ENCODE peak calls at places on chromosomes 3 and 15, in six cellular contexts. One of them, this sample, is unnamed.

GRCh38 chr3:177538743-177539730 is 341.8 kb upstream of the TBL1XR1 start:
- DNase-seq in MM.1S: peak
- DNase-seq in endothelial cell of umbilical vein: peak
- DNase-seq in GM23248: no peak
- DNase-seq in neural progenitor cell: no peak
- DNase-seq in hepatocyte: no peak
- DNase-seq in this sample: peak

GRCh38 chr15:89457086-89457485 is 39.3 kb downstream of the RHCG start:
- DNase-seq in GM23248: peak
- DNase-seq in MM.1S: peak
- DNase-seq in neural progenitor cell: peak
- DNase-seq in endothelial cell of umbilical vein: no peak
- DNase-seq in hepatocyte: no peak
- DNase-seq in this sample: peak

GRCh38 chr15:31304736-31305365 is 21.8 kb upstream of the KLF13 start:
- DNase-seq in hepatocyte: no peak
- DNase-seq in GM23248: peak
- DNase-seq in MM.1S: no peak
- DNase-seq in endothelial cell of umbilical vein: no peak
- DNase-seq in neural progenitor cell: no peak
- DNase-seq in this sample: peak

GRCh38 chr15:68691667-68692066 is 112.9 kb downstream of the CORO2B start:
- DNase-seq in neural progenitor cell: no peak
- DNase-seq in endothelial cell of umbilical vein: no peak
- DNase-seq in hepatocyte: peak
- DNase-seq in MM.1S: no peak
- DNase-seq in GM23248: no peak
- DNase-seq in this sample: peak

GRCh38 chr3:186609247-186609868 is 3.5 kb upstream of the AHSG start:
- DNase-seq in hepatocyte: no peak
- DNase-seq in endothelial cell of umbilical vein: no peak
- DNase-seq in MM.1S: peak
- DNase-seq in GM23248: peak
- DNase-seq in neural progenitor cell: no peak
- DNase-seq in this sample: no peak

GRCh38 chr3:195896361-195897080 is 11.8 kb downstream of the TNK2 start:
- DNase-seq in hepatocyte: peak
- DNase-seq in GM23248: peak
- DNase-seq in neural progenitor cell: peak
- DNase-seq in MM.1S: no peak
- DNase-seq in endothelial cell of umbilical vein: peak
- DNase-seq in this sample: peak

GRCh38 chr3:73559730-73560129 is 65.0 kb downstream of the PDZRN3 start:
- DNase-seq in hepatocyte: no peak
- DNase-seq in neural progenitor cell: no peak
- DNase-seq in GM23248: no peak
- DNase-seq in endothelial cell of umbilical vein: no peak
- DNase-seq in MM.1S: no peak
- DNase-seq in this sample: peak

GRCh38 chr3:105906834-105907233 is 38.0 kb upstream of the CBLB start:
- DNase-seq in MM.1S: no peak
- DNase-seq in neural progenitor cell: no peak
- DNase-seq in GM23248: peak
- DNase-seq in endothelial cell of umbilical vein: peak
- DNase-seq in hepatocyte: no peak
- DNase-seq in this sample: peak

GRCh38 chr3:15276028-15276717 is 56.2 kb downstream of the SH3BP5 start:
- DNase-seq in GM23248: peak
- DNase-seq in neural progenitor cell: no peak
- DNase-seq in MM.1S: no peak
- DNase-seq in hepatocyte: no peak
- DNase-seq in endothelial cell of umbilical vein: no peak
- DNase-seq in this sample: no peak

GRCh38 chr15:66703540-66703941 is 1.5 kb downstream of the SMAD6 start:
- DNase-seq in neural progenitor cell: peak
- DNase-seq in GM23248: peak
- DNase-seq in endothelial cell of umbilical vein: no peak
- DNase-seq in MM.1S: peak
- DNase-seq in hepatocyte: peak
- DNase-seq in this sample: peak

GRCh38 chr15:55108858-55109518 is 87.8 kb downstream of the RSL24D1 start:
- DNase-seq in MM.1S: peak
- DNase-seq in hepatocyte: peak
- DNase-seq in GM23248: peak
- DNase-seq in endothelial cell of umbilical vein: peak
- DNase-seq in neural progenitor cell: peak
- DNase-seq in this sample: peak

GRCh38 chr15:89085289-89085906 is 2.9 kb upstream of the ABHD2 start:
- DNase-seq in endothelial cell of umbilical vein: no peak
- DNase-seq in GM23248: no peak
- DNase-seq in hepatocyte: no peak
- DNase-seq in neural progenitor cell: no peak
- DNase-seq in MM.1S: no peak
- DNase-seq in this sample: no peak

GRCh38 chr3:14549256-14549931 is 9.3 kb upstream of the GRIP2 start:
- DNase-seq in endothelial cell of umbilical vein: no peak
- DNase-seq in MM.1S: peak
- DNase-seq in hepatocyte: no peak
- DNase-seq in GM23248: peak
- DNase-seq in neural progenitor cell: no peak
- DNase-seq in this sample: peak

GRCh38 chr15:74011610-74012009 is 17.1 kb downstream of the PML start:
- DNase-seq in endothelial cell of umbilical vein: peak
- DNase-seq in neural progenitor cell: no peak
- DNase-seq in GM23248: peak
- DNase-seq in MM.1S: no peak
- DNase-seq in hepatocyte: no peak
- DNase-seq in this sample: peak

GRCh38 chr3:195241592-195242355 is 29.2 kb downstream of the XXYLT1 start:
- DNase-seq in GM23248: peak
- DNase-seq in hepatocyte: no peak
- DNase-seq in endothelial cell of umbilical vein: no peak
- DNase-seq in MM.1S: no peak
- DNase-seq in neural progenitor cell: no peak
- DNase-seq in this sample: no peak

GRCh38 chr15:92663250-92663951 is 7.8 kb upstream of the FAM174B start:
- DNase-seq in hepatocyte: no peak
- DNase-seq in MM.1S: no peak
- DNase-seq in endothelial cell of umbilical vein: no peak
- DNase-seq in neural progenitor cell: no peak
- DNase-seq in GM23248: no peak
- DNase-seq in this sample: no peak

GRCh38 chr3:191958980-191959671 is 498.2 kb downstream of the PYDC2 start:
- DNase-seq in endothelial cell of umbilical vein: no peak
- DNase-seq in MM.1S: no peak
- DNase-seq in hepatocyte: no peak
- DNase-seq in GM23248: no peak
- DNase-seq in neural progenitor cell: peak
- DNase-seq in this sample: no peak

GRCh38 chr15:61989698-61990097 is 70.5 kb downstream of the VPS13C start:
- DNase-seq in hepatocyte: no peak
- DNase-seq in MM.1S: no peak
- DNase-seq in GM23248: peak
- DNase-seq in neural progenitor cell: no peak
- DNase-seq in endothelial cell of umbilical vein: peak
- DNase-seq in this sample: peak

GRCh38 chr3:38227989-38228388 is 37.6 kb upstream of the SLC22A13 start:
- DNase-seq in hepatocyte: no peak
- DNase-seq in GM23248: peak
- DNase-seq in neural progenitor cell: no peak
- DNase-seq in MM.1S: no peak
- DNase-seq in endothelial cell of umbilical vein: peak
- DNase-seq in this sample: peak

GRCh38 chr3:44883213-44883955 is 9.0 kb downstream of the TGM4 start:
- DNase-seq in hepatocyte: no peak
- DNase-seq in GM23248: peak
- DNase-seq in neural progenitor cell: no peak
- DNase-seq in MM.1S: no peak
- DNase-seq in endothelial cell of umbilical vein: no peak
- DNase-seq in this sample: no peak

GRCh38 chr3:123076496-123077418 is 9.9 kb downstream of the PDIA5 start:
- DNase-seq in hepatocyte: peak
- DNase-seq in endothelial cell of umbilical vein: peak
- DNase-seq in GM23248: no peak
- DNase-seq in neural progenitor cell: no peak
- DNase-seq in MM.1S: no peak
- DNase-seq in this sample: peak

GRCh38 chr3:98554580-98554979 is 22.8 kb downstream of the GPR15 start:
- DNase-seq in endothelial cell of umbilical vein: no peak
- DNase-seq in MM.1S: no peak
- DNase-seq in GM23248: no peak
- DNase-seq in neural progenitor cell: no peak
- DNase-seq in hepatocyte: no peak
- DNase-seq in this sample: no peak

GRCh38 chr3:98556164-98557130 is 24.7 kb downstream of the GPR15 start:
- DNase-seq in MM.1S: peak
- DNase-seq in hepatocyte: no peak
- DNase-seq in endothelial cell of umbilical vein: no peak
- DNase-seq in neural progenitor cell: no peak
- DNase-seq in GM23248: peak
- DNase-seq in this sample: peak

GRCh38 chr3:98553021-98553563 is 21.3 kb downstream of the GPR15 start:
- DNase-seq in MM.1S: no peak
- DNase-seq in hepatocyte: no peak
- DNase-seq in neural progenitor cell: no peak
- DNase-seq in endothelial cell of umbilical vein: no peak
- DNase-seq in GM23248: no peak
- DNase-seq in this sample: no peak

GRCh38 chr3:98553751-98554150 is 22.0 kb downstream of the GPR15 start:
- DNase-seq in GM23248: no peak
- DNase-seq in hepatocyte: no peak
- DNase-seq in neural progenitor cell: no peak
- DNase-seq in endothelial cell of umbilical vein: no peak
- DNase-seq in MM.1S: no peak
- DNase-seq in this sample: no peak

GRCh38 chr3:98555025-98555379 is 23.2 kb downstream of the GPR15 start:
- DNase-seq in MM.1S: no peak
- DNase-seq in neural progenitor cell: no peak
- DNase-seq in GM23248: no peak
- DNase-seq in endothelial cell of umbilical vein: no peak
- DNase-seq in hepatocyte: no peak
- DNase-seq in this sample: no peak
- H3K4me3 ChIP-seq in MM.1S: no peak
- H3K4me3 ChIP-seq in neural progenitor cell: no peak
- H3K4me3 ChIP-seq in GM23248: no peak
- H3K4me3 ChIP-seq in endothelial cell of umbilical vein: no peak
- H3K4me3 ChIP-seq in hepatocyte: no peak
- H3K4me3 ChIP-seq in this sample: no peak

DNA sequence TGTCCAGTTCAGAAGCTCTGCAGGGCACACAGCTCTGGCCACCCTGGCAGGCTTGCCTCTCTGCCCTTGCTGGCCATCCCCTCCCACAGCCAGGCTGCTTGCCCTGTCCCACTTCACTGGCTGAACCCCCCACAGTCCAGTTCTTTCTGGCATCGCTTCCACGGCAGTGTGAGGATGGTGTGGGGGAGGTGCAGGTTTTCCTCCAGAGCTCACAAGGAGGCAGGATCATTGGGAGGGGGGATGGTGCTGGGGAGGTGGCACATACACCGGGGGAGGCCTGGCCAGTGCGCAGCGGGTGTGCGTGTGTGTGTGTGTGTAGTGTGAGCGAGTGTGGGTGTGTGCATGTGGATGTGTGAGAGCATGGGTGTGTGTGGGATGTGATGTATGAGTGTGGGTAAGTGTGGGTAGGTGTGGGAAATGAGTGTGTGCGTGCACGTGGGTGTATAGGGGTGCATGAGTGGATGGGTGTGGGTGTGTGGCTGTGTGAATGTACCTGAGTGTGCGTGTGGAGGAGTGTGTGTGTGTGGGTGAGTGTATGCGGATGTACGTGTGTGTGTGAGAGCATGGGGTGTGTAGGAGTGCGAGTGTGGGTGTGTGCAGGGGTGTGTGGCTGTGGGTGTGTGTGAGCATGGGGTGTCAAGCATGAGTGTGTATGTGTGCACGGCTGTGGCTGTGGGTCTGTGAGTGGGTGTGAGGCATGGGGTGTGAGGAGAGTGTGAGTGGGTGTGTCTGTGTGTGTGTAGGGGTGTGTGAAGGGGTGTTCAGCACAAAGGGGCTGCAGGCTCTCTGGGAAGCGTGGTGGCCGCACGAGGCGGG is 155.1 kb downstream of the NSMCE3 start:
- DNase-seq in neural progenitor cell: peak
- DNase-seq in hepatocyte: no peak
- DNase-seq in GM23248: no peak
- DNase-seq in endothelial cell of umbilical vein: no peak
- DNase-seq in MM.1S: no peak
- DNase-seq in this sample: no peak
- H2AFZ ChIP-seq in neural progenitor cell: no peak
- H2AFZ ChIP-seq in hepatocyte: no peak
- H2AFZ ChIP-seq in GM23248: no peak
- H2AFZ ChIP-seq in endothelial cell of umbilical vein: no peak
- H2AFZ ChIP-seq in MM.1S: no peak
- H2AFZ ChIP-seq in this sample: no peak

DNA sequence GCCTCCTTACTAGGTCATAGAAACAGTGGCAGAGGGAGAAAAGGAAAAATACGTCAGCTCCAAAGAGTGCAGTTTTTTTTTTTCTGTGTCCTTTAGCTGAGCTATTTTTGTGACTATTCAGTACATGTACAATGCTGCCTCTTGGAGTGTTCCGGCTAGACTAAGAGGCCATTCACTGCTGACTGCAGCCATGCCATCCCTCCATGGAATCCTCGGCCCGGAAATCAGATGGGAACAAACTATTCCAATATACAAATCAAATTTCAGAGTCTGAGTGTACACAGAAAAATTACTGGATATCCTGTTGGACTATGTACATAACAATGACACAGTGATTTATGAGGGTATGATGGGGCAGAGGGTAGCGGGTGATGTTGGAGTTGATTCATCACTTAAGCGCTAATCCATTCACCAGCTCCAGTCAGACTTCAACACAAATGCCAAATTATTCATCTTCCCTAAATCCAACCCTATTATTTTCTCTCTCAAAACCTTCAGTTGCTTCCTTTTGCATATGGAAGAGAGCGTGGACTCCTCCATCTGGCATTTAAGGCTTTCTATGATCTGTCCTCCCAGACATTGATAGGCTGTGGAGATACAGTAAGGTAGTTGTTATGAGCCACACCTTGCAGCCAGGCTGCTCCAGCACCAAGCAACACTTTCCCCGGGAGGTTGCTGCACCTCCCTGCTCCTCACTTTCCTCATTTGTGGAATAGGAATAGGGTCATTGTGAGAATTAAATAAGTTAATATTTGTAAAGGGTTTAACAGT is 109.1 kb downstream of the LPP start:
- DNase-seq in hepatocyte: peak
- DNase-seq in endothelial cell of umbilical vein: peak
- DNase-seq in MM.1S: no peak
- DNase-seq in GM23248: peak
- DNase-seq in neural progenitor cell: no peak
- DNase-seq in this sample: peak
- H3K4me3 ChIP-seq in hepatocyte: no peak
- H3K4me3 ChIP-seq in endothelial cell of umbilical vein: no peak
- H3K4me3 ChIP-seq in MM.1S: no peak
- H3K4me3 ChIP-seq in GM23248: no peak
- H3K4me3 ChIP-seq in neural progenitor cell: no peak
- H3K4me3 ChIP-seq in this sample: no peak

GRCh38 chr15:82680200-82681102 is 29.2 kb downstream of the AP3B2 start:
- DNase-seq in endothelial cell of umbilical vein: no peak
- DNase-seq in neural progenitor cell: peak
- DNase-seq in MM.1S: peak
- DNase-seq in GM23248: no peak
- DNase-seq in hepatocyte: peak
- DNase-seq in this sample: no peak
- H2AFZ ChIP-seq in endothelial cell of umbilical vein: no peak
- H2AFZ ChIP-seq in neural progenitor cell: peak
- H2AFZ ChIP-seq in MM.1S: peak
- H2AFZ ChIP-seq in GM23248: no peak
- H2AFZ ChIP-seq in hepatocyte: peak
- H2AFZ ChIP-seq in this sample: peak

This sample was measured in mesenchymal stem cell.